ENCODE peak calls at places on chromosomes 7 and 10, in four cellular contexts. Q, C, R and A are unnamed samples.

GRCh38 chr10:60611291-60611747 is 167.0 kb upstream of the CDK1 start:
- DNase-seq in Q (no peak), C (peak; percentile 15), R (peak; percentile 7), A (no peak)

GRCh38 chr10:22473459-22473858 is 128.2 kb downstream of the SPAG6 start:
- DNase-seq in Q (no peak), C (no peak), R (no peak), A (no peak)

GRCh38 chr7:105990726-105991465 is 27.8 kb downstream of the CDHR3 start:
- DNase-seq in Q (peak; percentile 68), C (no peak), R (peak; percentile 42), A (no peak)

GRCh38 chr7:79506481-79506880 is 53.0 kb upstream of the MAGI2 start:
- DNase-seq in Q (no peak), C (peak; percentile 66), R (no peak), A (no peak)

GRCh38 chr7:150949564-150949963 is 28.6 kb downstream of the KCNH2 start:
- DNase-seq in Q (no peak), C (no peak), R (peak; percentile 71), A (no peak)

GRCh38 chr10:29728541-29729049 is 93.8 kb upstream of the SVIL start:
- DNase-seq in Q (no peak), C (no peak), R (no peak), A (no peak)

GRCh38 chr7:48337012-48337621 is 165.9 kb downstream of the ABCA13 start:
- DNase-seq in Q (peak; percentile 45), C (peak; percentile 10), R (no peak), A (peak; percentile 30)

GRCh38 chr7:7183833-7184463 is 1.6 kb downstream of the C1GALT1 start:
- DNase-seq in Q (no peak), C (no peak), R (no peak), A (no peak)

GRCh38 chr7:54769203-54769602 is 10.2 kb upstream of the SEC61G start:
- DNase-seq in Q (no peak), C (no peak), R (no peak), A (no peak)

GRCh38 chr7:25031007-25031406 is 51.0 kb upstream of the OSBPL3 start:
- DNase-seq in Q (no peak), C (no peak), R (no peak), A (no peak)

GRCh38 chr7:151781161-151781845 is 95.6 kb downstream of the PRKAG2 start:
- DNase-seq in Q (no peak), C (no peak), R (no peak), A (no peak)

GRCh38 chr10:34922138-34922537 is 107.0 kb upstream of the PARD3 start:
- DNase-seq in Q (no peak), C (no peak), R (no peak), A (no peak)

GRCh38 chr10:101564490-101564991 is 23.5 kb downstream of the POLL start:
- DNase-seq in Q (no peak), C (no peak), R (no peak), A (no peak)

GRCh38 chr7:107696330-107696946 is 35.8 kb downstream of the SLC26A4 start:
- DNase-seq in Q (no peak), C (no peak), R (no peak), A (no peak)

GRCh38 chr10:93463723-93464511 is 18.2 kb downstream of the MYOF start:
- DNase-seq in Q (no peak), C (no peak), R (no peak), A (no peak)

GRCh38 chr7:157990226-157990877 is 597.3 kb downstream of the PTPRN2 start:
- DNase-seq in Q (no peak), C (no peak), R (no peak), A (no peak)

GRCh38 chr7:72336887-72337821 is 75.0 kb downstream of the CALN1 start:
- DNase-seq in Q (peak; percentile 62), C (no peak), R (no peak), A (no peak)

GRCh38 chr10:58322072-58322834 is 12.6 kb upstream of the UBE2D1 start:
- DNase-seq in Q (no peak), C (peak; percentile 80), R (no peak), A (no peak)

GRCh38 chr7:44622342-44623151 is 16.1 kb downstream of the OGDH start:
- DNase-seq in Q (no peak), C (peak; percentile 71), R (no peak), A (no peak)

GRCh38 chr7:92698237-92698841 is 108.1 kb upstream of the FAM133B start:
- DNase-seq in Q (no peak), C (peak; percentile 32), R (no peak), A (peak; percentile 20)
- TF ChIP-seq ELF4 in Q (no peak), C (no peak), R (no peak), A (no peak)

DNA sequence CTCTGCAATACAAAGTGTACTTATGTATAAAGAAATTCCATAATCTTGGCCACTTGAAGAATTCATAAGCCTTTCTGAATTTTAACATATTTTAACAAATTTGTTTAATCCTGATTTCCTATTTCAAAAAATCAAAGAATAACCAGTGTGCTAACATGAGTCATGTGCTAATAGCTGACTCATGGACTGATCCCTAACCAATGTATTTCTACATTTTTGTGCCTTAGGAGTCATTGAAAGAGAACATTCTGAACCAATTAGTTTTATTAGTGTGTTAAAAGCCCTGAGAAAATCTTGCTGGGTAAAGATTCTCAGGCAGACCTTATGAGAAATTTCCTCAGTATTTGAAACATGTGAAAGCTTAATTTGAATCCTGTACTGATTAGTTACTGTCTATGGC is 73.1 kb upstream of the CCAR1 start:
- DNase-seq in Q (no peak), C (peak; percentile 9), R (no peak), A (no peak)
- TF ChIP-seq ELF4 in Q (no peak), C (no peak), R (no peak), A (no peak)

GRCh38 chr7:149220534-149220933 is 18.9 kb upstream of the ZNF212 start:
- DNase-seq in Q (no peak), C (no peak), R (no peak), A (no peak)
- TF ChIP-seq ELF4 in Q (no peak), C (no peak), R (no peak), A (no peak)

GRCh38 chr7:37427276-37427940 is 21.3 kb downstream of the ELMO1 start:
- DNase-seq in Q (no peak), C (no peak), R (no peak), A (no peak)
- TF ChIP-seq ELF4 in Q (no peak), C (no peak), R (no peak), A (no peak)

DNA sequence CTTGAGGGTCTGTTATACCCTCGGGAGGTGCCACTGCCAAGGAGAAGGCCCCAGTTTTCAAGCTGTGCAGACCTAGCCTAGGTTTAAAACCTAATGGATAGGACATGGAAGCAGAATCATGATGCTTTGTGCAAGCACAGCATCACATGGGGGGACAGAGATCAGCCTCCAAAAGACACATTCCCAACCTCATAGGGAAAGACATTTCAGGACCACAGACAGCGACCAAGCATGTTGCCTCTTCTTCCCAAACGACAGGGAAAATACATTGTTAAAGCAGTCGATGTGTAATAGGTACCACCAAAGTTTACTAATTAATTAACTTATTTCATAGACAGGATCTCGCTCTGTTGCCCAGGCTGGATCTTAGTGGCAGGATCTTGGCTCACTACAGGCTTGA is 573.9 kb downstream of the TCERG1L start:
- DNase-seq in Q (no peak), C (no peak), R (peak; percentile 10), A (no peak)
- TF ChIP-seq ELF4 in Q (no peak), C (no peak), R (no peak), A (no peak)

DNA sequence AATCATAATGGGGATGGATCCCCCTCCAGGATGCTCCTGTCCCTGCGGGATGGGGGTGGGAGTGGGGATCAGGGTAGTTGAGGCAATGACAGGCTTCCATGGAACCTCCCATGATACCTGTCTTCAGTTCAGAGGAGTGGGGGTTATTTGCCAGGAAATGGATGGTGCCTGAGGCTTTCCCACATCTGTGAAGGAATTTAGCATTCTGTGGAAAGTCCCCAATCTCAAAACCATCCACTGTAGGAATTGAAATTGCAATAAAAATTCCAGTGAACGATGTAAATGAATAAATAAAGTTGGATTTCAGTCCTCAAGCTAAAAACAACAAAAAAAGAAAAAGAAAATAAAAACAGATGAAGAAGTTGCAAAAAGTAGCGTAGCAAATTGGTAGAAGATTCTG is 81.9 kb downstream of the CHRM2 start:
- DNase-seq in Q (no peak), C (no peak), R (no peak), A (no peak)
- TF ChIP-seq ELF4 in Q (no peak), C (no peak), R (no peak), A (no peak)

GRCh38 chr7:20197837-20198236 is 19.3 kb downstream of the MACC1 start:
- DNase-seq in Q (peak; percentile 41), C (no peak), R (no peak), A (no peak)
- TF ChIP-seq ELF4 in Q (no peak), C (no peak), R (no peak), A (no peak)

GRCh38 chr10:114028425-114028824 is 15.2 kb upstream of the ADRB1 start:
- DNase-seq in Q (no peak), C (no peak), R (no peak), A (no peak)
- TF ChIP-seq ELF4 in Q (no peak), C (no peak), R (no peak), A (no peak)

GRCh38 chr7:87575521-87575920 is 25.2 kb downstream of the ABCB1 start:
- DNase-seq in Q (no peak), C (no peak), R (no peak), A (no peak)

GRCh38 chr7:87570178-87570577 is 30.5 kb downstream of the ABCB1 start:
- DNase-seq in Q (no peak), C (no peak), R (no peak), A (no peak)

GRCh38 chr7:87574630-87575029 is 26.1 kb downstream of the ABCB1 start:
- DNase-seq in Q (no peak), C (peak; percentile 12), R (no peak), A (no peak)
- TF ChIP-seq ELF4 in Q (no peak), C (no peak), R (no peak), A (no peak)